ENCODE peak calls at places on chromosomes 3 and 15, in nine cellular contexts. M is suprapubic skin; G is colonic mucosa; A is SW 1271; O is stimulated activated CD8-positive, alpha-beta memory T cell treated with anti-CD3 and anti-CD28 coated beads, Interleukin-7, amount 100 ng/mL, for 48 hours; K is Right ventricle myocardium inferior; Q is AG04450; H is endothelial cell; X is posterior cingulate gyrus. J is an unnamed sample.

GRCh38 chr3:5754602-5755001 is 567.1 kb downstream of the EDEM1 start:
- DNase-seq in Q (no peak), H (no peak), A (no peak), K (no peak), X (no peak), O (no peak), G (no peak), M (no peak), J (no peak)

GRCh38 chr3:112020653-112021052 is 13.9 kb upstream of the TMPRSS7 start:
- DNase-seq in A (no peak), G (no peak), X (no peak), M (no peak), K (no peak), O (no peak), H (no peak), Q (no peak), J (no peak)

GRCh38 chr3:32822609-32823498 is 5.1 kb downstream of the TRIM71 start:
- DNase-seq in H (no peak), G (no peak), O (no peak), M (peak), K (no peak), A (no peak), Q (no peak), X (no peak), J (no peak)

GRCh38 chr15:84925906-84926305 is 41.4 kb downstream of the SLC28A1 start:
- DNase-seq in M (no peak), Q (no peak), X (no peak), A (no peak), H (no peak), G (no peak), K (no peak), O (no peak), J (no peak)

GRCh38 chr3:156300929-156301806 is 180.8 kb downstream of the KCNAB1 start:
- DNase-seq in O (no peak), A (no peak), Q (no peak), K (no peak), G (no peak), M (no peak), H (no peak), X (no peak), J (no peak)

GRCh38 chr3:109545746-109546145 is 208.4 kb upstream of the DPPA4 start:
- DNase-seq in O (no peak), A (no peak), K (no peak), M (no peak), H (no peak), X (no peak), Q (no peak), G (no peak), J (no peak)

GRCh38 chr3:64163019-64163754 is 62.1 kb downstream of the PRICKLE2 start:
- DNase-seq in O (no peak), Q (no peak), X (no peak), A (no peak), M (no peak), H (no peak), G (no peak), K (no peak), J (no peak)

GRCh38 chr3:69881756-69882428 is 117.6 kb upstream of the SAMMSON start:
- DNase-seq in H (no peak), A (no peak), K (no peak), Q (no peak), M (no peak), O (no peak), G (no peak), X (no peak), J (no peak)

GRCh38 chr3:115836944-115837343 is 213.6 kb downstream of the GAP43 start:
- DNase-seq in O (no peak), X (no peak), A (no peak), K (no peak), Q (no peak), G (no peak), H (no peak), M (no peak), J (no peak)

GRCh38 chr3:170372190-170372879 is 14.8 kb downstream of the SKIL start:
- DNase-seq in X (no peak), K (no peak), M (no peak), H (no peak), O (no peak), A (no peak), G (no peak), Q (no peak), J (no peak)

GRCh38 chr3:117735481-117736101 is 1026.0 kb downstream of the TUSC7 start:
- DNase-seq in O (no peak), K (no peak), G (no peak), X (no peak), Q (peak), H (no peak), A (no peak), M (no peak), J (no peak)

GRCh38 chr15:31353931-31354330 is 27.3 kb downstream of the KLF13 start:
- DNase-seq in A (no peak), K (peak), O (no peak), H (no peak), M (no peak), G (no peak), Q (no peak), X (peak), J (peak)

GRCh38 chr3:134279466-134279865 is 28.8 kb upstream of the RYK start:
- DNase-seq in K (no peak), X (no peak), O (no peak), Q (no peak), G (no peak), H (no peak), M (no peak), A (no peak), J (no peak)

GRCh38 chr15:47587938-47588817 is 129.1 kb upstream of the SEMA6D start:
- DNase-seq in M (no peak), G (no peak), A (no peak), O (no peak), H (no peak), X (no peak), Q (no peak), K (no peak), J (no peak)

GRCh38 chr3:177039875-177040274 is 157.4 kb downstream of the TBL1XR1 start:
- DNase-seq in K (no peak), M (no peak), Q (no peak), X (no peak), H (no peak), O (no peak), A (no peak), G (no peak), J (no peak)

GRCh38 chr3:172145287-172145686 is 105.9 kb downstream of the FNDC3B start:
- DNase-seq in X (no peak), Q (no peak), K (no peak), H (no peak), M (no peak), G (no peak), O (no peak), A (no peak), J (no peak)

GRCh38 chr3:23723930-23724329 is 81.8 kb upstream of the UBE2E1 start:
- DNase-seq in H (no peak), O (no peak), X (no peak), K (no peak), Q (no peak), M (no peak), A (no peak), G (no peak), J (no peak)

GRCh38 chr3:87145553-87145952 is 81.6 kb upstream of the CHMP2B start:
- DNase-seq in O (no peak), Q (no peak), M (no peak), X (no peak), G (no peak), K (no peak), H (no peak), A (no peak), J (no peak)

GRCh38 chr15:88752956-88753355 is 50.3 kb upstream of the ACAN start:
- DNase-seq in O (no peak), A (no peak), X (no peak), M (no peak), K (no peak), Q (no peak), H (no peak), G (no peak), J (no peak)